ENCODE peak calls at places on chromosomes 6 and 20, in six cellular contexts. P is ascending aorta, S is NAMALWA, T is NCI-H1092, K is T-helper 2 cell, E is SW 1271. Q is an unnamed sample.

GRCh38 chr20:23225407-23226060 is 125.1 kb upstream of the NXT1 start:
- DNase-seq in K (no peak), S (no peak), E (no peak), T (no peak), P (peak; percentile 42), Q (peak; percentile 81)

GRCh38 chr6:6907286-6907685 is 200.5 kb upstream of the RREB1 start:
- DNase-seq in P (no peak), S (no peak), K (no peak), E (no peak), T (no peak), Q (no peak)

GRCh38 chr6:35710241-35710847 is 21.6 kb upstream of the FKBP5 start:
- DNase-seq in K (no peak), T (no peak), P (no peak), E (no peak), S (no peak), Q (peak; percentile 47)

GRCh38 chr6:353642-354614 is 37.6 kb upstream of the IRF4 start:
- DNase-seq in T (no peak), K (no peak), S (no peak), E (no peak), P (no peak), Q (no peak)

GRCh38 chr6:72642435-72642834 is 20.6 kb downstream of the KCNQ5 start:
- DNase-seq in P (no peak), E (no peak), K (no peak), S (no peak), T (no peak), Q (no peak)

GRCh38 chr6:168363811-168364792 is 44.5 kb upstream of the DACT2 start:
- DNase-seq in K (no peak), T (no peak), E (no peak), S (no peak), P (no peak), Q (no peak)

GRCh38 chr20:45924391-45925261 is 9.9 kb upstream of the PCIF1 start:
- DNase-seq in P (no peak), K (no peak), T (no peak), S (no peak), E (no peak), Q (peak; percentile 76)

GRCh38 chr20:48599748-48600469 is 227.9 kb downstream of the PREX1 start:
- DNase-seq in K (no peak), P (no peak), T (no peak), S (no peak), E (no peak), Q (no peak)

GRCh38 chr20:53220482-53221307 is 248.5 kb downstream of the TSHZ2 start:
- DNase-seq in T (no peak), P (no peak), S (no peak), K (no peak), E (no peak), Q (no peak)

GRCh38 chr6:29521006-29521680 is 33.4 kb upstream of the MAS1L start:
- DNase-seq in T (no peak), E (no peak), P (no peak), S (no peak), K (no peak), Q (no peak)

GRCh38 chr6:162108041-162108440 is 619.5 kb downstream of the PRKN start:
- DNase-seq in S (no peak), T (no peak), P (no peak), K (no peak), E (no peak), Q (no peak)

GRCh38 chr6:84773133-84773430 is 8.7 kb upstream of the TBX18 start:
- DNase-seq in S (no peak), E (no peak), K (no peak), T (no peak), P (no peak), Q (no peak)

GRCh38 chr20:17896771-17897369 is 71.7 kb downstream of the SNX5 start:
- DNase-seq in K (no peak), P (no peak), S (no peak), T (no peak), E (no peak), Q (no peak)

GRCh38 chr20:44038681-44039123 is 124.0 kb downstream of the TOX2 start:
- DNase-seq in S (no peak), T (peak; percentile 78), P (no peak), E (no peak), K (no peak), Q (no peak)

GRCh38 chr6:23841116-23841515 is 284.9 kb upstream of the NRSN1 start:
- DNase-seq in E (no peak), K (no peak), P (no peak), S (no peak), T (no peak), Q (no peak)

GRCh38 chr6:77424761-77425160 is 38.5 kb downstream of the HTR1B start:
- DNase-seq in P (no peak), T (no peak), S (no peak), E (no peak), K (no peak), Q (no peak)

GRCh38 chr6:133945158-133945557 is 7.9 kb upstream of the TBPL1 start:
- DNase-seq in P (no peak), T (no peak), K (no peak), S (no peak), E (no peak), Q (no peak)

GRCh38 chr6:44820366-44821158 is 433.1 kb downstream of the CDC5L start:
- DNase-seq in S (no peak), T (no peak), P (no peak), K (no peak), E (no peak), Q (no peak)

GRCh38 chr20:732727-733126 is 35.6 kb downstream of the SLC52A3 start:
- DNase-seq in T (no peak), P (no peak), E (no peak), K (no peak), S (no peak), Q (no peak)

GRCh38 chr20:25622450-25623224 is 1.2 kb downstream of the NANP start:
- DNase-seq in E (no peak), T (no peak), S (no peak), P (no peak), K (no peak), Q (no peak)

GRCh38 chr6:75267461-75267860 is 17.1 kb downstream of the TMEM30A start:
- DNase-seq in P (no peak), S (no peak), E (no peak), K (no peak), T (no peak), Q (no peak)

GRCh38 chr6:111854683-111855082 is 18.6 kb downstream of the FYN start:
- DNase-seq in E (no peak), K (no peak), P (no peak), S (no peak), T (no peak), Q (no peak)

GRCh38 chr6:70790483-70790882 is 122.8 kb downstream of the SMAP1 start:
- DNase-seq in K (no peak), T (no peak), P (no peak), S (no peak), E (no peak), Q (no peak)

GRCh38 chr6:79266051-79266450 is 31.6 kb upstream of the HMGN3 start:
- DNase-seq in T (no peak), E (no peak), K (no peak), S (no peak), P (no peak), Q (no peak)

GRCh38 chr6:151757506-151757955 is 50.0 kb upstream of the ESR1 start:
- DNase-seq in S (no peak), K (no peak), P (no peak), E (no peak), T (no peak), Q (peak; percentile 15)

GRCh38 chr6:168049277-168049676 is 29.7 kb downstream of the FRMD1 start:
- DNase-seq in E (no peak), T (no peak), S (no peak), P (no peak), K (no peak), Q (no peak)

GRCh38 chr20:21397341-21398108 is at the start of gene NKX2-4:
- DNase-seq in K (no peak), S (no peak), P (no peak), E (no peak), T (peak; percentile 33), Q (peak; percentile 12)

GRCh38 chr6:16751251-16751946 is 9.9 kb downstream of the ATXN1 start:
- DNase-seq in E (no peak), S (no peak), T (no peak), K (no peak), P (no peak), Q (no peak)